ENCODE peak calls at places on chromosomes 5 and 9, in six cellular contexts. K is endothelial cell of umbilical vein, N is testis, C is heart left ventricle, S is uterus, P is prostate gland. M is an unnamed sample.

GRCh38 chr5:169548315-169548714 is 35.3 kb upstream of the SPDL1 start:
- DNase-seq in P (peak), C (no peak), N (no peak), K (peak), S (no peak), M (no peak)

GRCh38 chr5:127706691-127707090 is 3.5 kb downstream of the CCDC192 start:
- DNase-seq in K (no peak), N (no peak), S (no peak), C (no peak), P (no peak), M (no peak)

GRCh38 chr9:134379774-134380431 is 53.6 kb downstream of the RXRA start:
- DNase-seq in S (no peak), N (no peak), P (peak), C (no peak), K (no peak), M (no peak)

GRCh38 chr9:129225201-129225778 is 47.2 kb upstream of the IER5L start:
- DNase-seq in S (no peak), P (no peak), C (peak), K (no peak), N (no peak), M (no peak)

GRCh38 chr9:85605905-85606304 is 135.8 kb downstream of the AGTPBP1 start:
- DNase-seq in C (no peak), N (no peak), S (no peak), P (no peak), K (no peak), M (no peak)

GRCh38 chr5:158431369-158432029 is 572.6 kb upstream of the CLINT1 start:
- DNase-seq in N (peak), P (no peak), S (peak), K (no peak), C (peak), M (no peak)

GRCh38 chr5:139058121-139058520 is 140.0 kb downstream of the SIL1 start:
- DNase-seq in S (no peak), P (no peak), C (no peak), K (no peak), N (no peak), M (no peak)

GRCh38 chr9:137301086-137301947 is 754 bp downstream of the NRARP start:
- DNase-seq in S (no peak), C (peak), P (peak), N (no peak), K (peak), M (peak)

GRCh38 chr5:138169124-138169523 is 9.3 kb downstream of the BRD8 start:
- DNase-seq in C (no peak), S (no peak), P (no peak), N (no peak), K (no peak), M (no peak)

GRCh38 chr9:71768388-71769174 is at the start of gene CEMIP2:
- DNase-seq in N (peak), C (peak), K (peak), P (peak), S (peak), M (peak)
- TF ChIP-seq POLR2A in N (peak), C (peak), K (peak), P (peak), S (peak), M (peak)

DNA sequence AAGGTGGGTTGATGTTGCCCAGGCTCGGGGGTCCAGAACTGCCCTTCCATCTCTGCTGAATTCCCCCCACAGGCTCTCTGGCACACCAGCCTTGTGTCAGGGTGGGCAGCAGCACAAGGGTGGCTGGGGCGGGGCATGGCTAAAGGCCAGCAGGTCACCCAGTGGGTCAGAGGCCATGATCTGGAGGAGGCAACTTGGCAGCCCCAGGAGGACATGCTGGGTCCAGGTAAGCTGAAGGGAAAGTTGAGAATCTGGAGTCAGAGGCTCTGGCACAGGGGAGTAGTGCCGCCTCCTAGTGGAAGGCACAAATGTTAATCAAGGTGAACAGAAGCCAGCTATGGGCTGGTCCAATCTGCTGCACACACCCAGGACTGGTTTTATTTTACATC is 6.2 kb downstream of the TMEM8B start:
- DNase-seq in K (no peak), N (no peak), S (no peak), P (no peak), C (no peak), M (no peak)
- TF ChIP-seq CTCF in K (peak), N (no peak), S (no peak), P (peak), C (no peak), M (no peak)

DNA sequence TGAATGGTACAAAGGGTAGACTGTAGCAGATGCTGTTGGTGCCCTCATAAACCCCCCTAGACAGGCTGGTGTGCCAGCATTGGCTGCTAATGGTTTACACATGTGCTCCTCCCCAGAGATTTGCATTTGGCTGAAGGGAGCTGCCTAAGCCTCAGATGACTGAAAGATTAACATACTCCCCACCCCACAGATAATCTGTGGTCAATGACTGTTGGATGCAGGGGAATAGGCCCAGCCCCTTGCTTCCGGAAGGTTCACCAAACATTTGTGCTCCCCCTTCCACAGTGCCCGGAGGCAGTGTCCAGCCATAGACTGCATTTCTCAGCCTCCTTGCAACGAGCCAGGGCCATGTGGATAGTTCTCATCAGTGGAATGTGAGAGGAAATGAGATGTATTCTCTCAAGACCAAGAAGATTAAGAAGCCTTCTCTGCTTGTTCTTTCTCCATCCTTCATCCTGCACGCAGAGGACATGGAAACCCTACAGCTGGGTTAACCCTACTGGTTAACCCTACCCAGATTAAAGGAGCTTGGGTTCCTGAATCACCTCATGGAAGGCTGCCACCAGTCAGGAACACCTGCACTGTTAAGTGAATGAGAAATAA is 79.6 kb downstream of the PHAX start:
- DNase-seq in C (no peak), K (no peak), N (no peak), S (no peak), P (no peak), M (no peak)
- TF ChIP-seq POLR2A in C (no peak), K (no peak), N (no peak), S (no peak), P (no peak), M (no peak)

GRCh38 chr5:178223196-178223773 is 9.3 kb downstream of the PHYKPL start:
- DNase-seq in C (no peak), P (no peak), S (no peak), K (no peak), N (no peak), M (no peak)
- TF ChIP-seq CTCF in C (no peak), P (no peak), S (no peak), K (no peak), N (no peak), M (no peak)

GRCh38 chr5:176799488-176799887 is 10.9 kb upstream of the UNC5A start:
- DNase-seq in P (no peak), N (no peak), K (no peak), C (no peak), S (no peak), M (no peak)
- TF ChIP-seq POLR2A in P (no peak), N (no peak), K (no peak), C (no peak), S (no peak), M (no peak)

GRCh38 chr9:126599047-126599650 is 14.6 kb upstream of the LMX1B start:
- DNase-seq in P (no peak), N (no peak), C (no peak), S (no peak), K (no peak), M (no peak)
- TF ChIP-seq CTCF in P (no peak), N (no peak), C (no peak), S (no peak), K (peak), M (no peak)

DNA sequence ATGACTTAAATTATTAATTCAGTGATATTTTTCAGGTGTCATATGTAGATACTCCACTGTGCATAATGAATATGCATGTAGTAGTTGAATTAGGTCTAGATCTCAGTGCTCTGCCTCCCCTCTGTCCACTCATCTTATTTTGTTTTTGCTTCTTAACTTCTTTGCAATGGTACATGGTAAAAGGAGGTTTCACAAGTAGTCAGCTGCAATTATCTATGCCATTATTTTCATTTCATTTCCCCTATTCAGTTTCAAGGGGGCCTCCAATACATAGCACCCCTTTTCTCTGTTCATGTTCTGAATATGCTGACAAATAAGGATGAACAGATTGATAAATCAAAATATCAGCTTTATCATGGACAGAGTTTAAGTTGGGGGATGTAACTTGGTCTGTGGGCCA is 511.6 kb upstream of the ZNF608 start:
- DNase-seq in P (no peak), S (no peak), K (no peak), N (no peak), C (no peak), M (no peak)
- TF ChIP-seq POLR2A in P (no peak), S (no peak), K (no peak), N (no peak), C (no peak), M (no peak)

DNA sequence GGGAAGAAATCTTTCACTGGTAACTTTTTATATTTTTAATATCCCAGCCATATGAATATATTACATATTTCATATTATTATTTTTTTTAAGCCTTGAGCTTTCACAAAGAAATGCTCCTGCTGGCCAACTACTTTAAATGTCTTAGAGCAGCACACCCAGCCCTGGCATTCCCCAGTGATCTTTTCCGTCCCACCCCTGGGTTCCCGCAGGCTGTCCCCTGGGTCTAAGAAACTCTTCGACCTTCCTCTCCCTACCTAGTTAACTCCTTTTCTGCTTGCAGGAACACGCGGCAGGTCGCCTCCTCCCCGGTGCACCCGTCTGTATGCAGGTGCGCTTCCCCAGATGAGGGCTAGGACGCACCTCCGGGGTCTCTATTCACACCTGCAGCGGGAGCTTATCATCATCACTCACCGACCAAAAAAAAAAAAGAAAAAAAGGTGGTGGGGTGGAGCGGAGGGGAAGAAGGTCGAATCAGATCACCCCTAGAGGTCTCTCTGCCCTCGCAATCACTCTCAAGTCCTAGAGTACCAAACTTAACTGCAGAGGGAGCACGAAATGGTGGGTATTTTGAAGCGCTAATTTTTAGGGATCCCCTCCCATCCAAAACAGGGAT is 696 bp downstream of the ZFP62 start:
- DNase-seq in K (no peak), S (no peak), C (no peak), N (no peak), P (no peak), M (no peak)
- TF ChIP-seq CTCF in K (no peak), S (no peak), C (no peak), N (no peak), P (no peak), M (no peak)

GRCh38 chr5:40755093-40755406 is 711 bp downstream of the TTC33 start:
- DNase-seq in P (peak), C (peak), N (peak), K (peak), S (peak), M (peak)
- TF ChIP-seq POLR2A in P (no peak), C (no peak), N (no peak), K (peak), S (no peak), M (no peak)

GRCh38 chr5:149130121-149130931 is 11.0 kb upstream of the ABLIM3 start:
- DNase-seq in S (no peak), C (no peak), K (peak), N (no peak), P (no peak), M (no peak)
- TF ChIP-seq CTCF in S (peak), C (peak), K (peak), N (no peak), P (peak), M (no peak)